ENCODE peak calls at places on chromosomes 4 and X, in four cellular contexts. Y is heart right ventricle; D is activated T-helper 2 cell treated with anti-CD3 and anti-CD28 coated beads, Interferon-gamma antibody, Interleukin-2, Interleukin-4, amounts not matched to agents 10 μg/mL and 5 μg/mL and 100 μg/mL, durations not matched to agents 14 hours and 24 hours and 36 hours; U is activated T-cell treated with anti-CD3 and anti-CD28 coated beads for 48 hours. Q is an unnamed sample.

GRCh38 chr4:76781698-76782595 is 116.0 kb downstream of the SOWAHB start:
- DNase-seq in Y (no peak), D (no peak), U (no peak), Q (peak; percentile 9)

GRCh38 chr4:159487284-159487747 is 384.4 kb downstream of the RAPGEF2 start:
- DNase-seq in U (peak; percentile 5), D (peak; percentile 9), Y (peak; percentile 49), Q (peak; percentile 71)

GRCh38 chr4:36824682-36825081 is 419.9 kb upstream of the NWD2 start:
- DNase-seq in U (no peak), Y (no peak), D (no peak), Q (peak; percentile 12)

GRCh38 chrX:47483310-47484268 is 567 bp upstream of the ZNF41 start:
- DNase-seq in D (no peak), Y (peak; percentile 36), U (no peak), Q (no peak)

GRCh38 chr4:123031664-123032063 is 109.3 kb upstream of the NUDT6 start:
- DNase-seq in Y (no peak), U (no peak), D (no peak), Q (no peak)

GRCh38 chrX:41265615-41266014 is 68.3 kb upstream of the DDX3X start:
- DNase-seq in Y (peak; percentile 4), U (peak; percentile 52), D (peak; percentile 34), Q (peak; percentile 14)

GRCh38 chrX:73768120-73768519 is 205.1 kb downstream of the CHIC1 start:
- DNase-seq in U (no peak), Y (no peak), D (no peak), Q (no peak)

GRCh38 chrX:17654116-17654515 is 83.2 kb upstream of the SCML1 start:
- DNase-seq in Y (no peak), D (peak; percentile 8), U (peak; percentile 29), Q (no peak)

GRCh38 chr4:93334003-93334402 is 494.6 kb upstream of the ATOH1 start:
- DNase-seq in D (no peak), U (no peak), Y (no peak), Q (no peak)